ENCODE peak calls at places on chromosome 10, in five cellular contexts. One of them, this sample, is unnamed.

GRCh38 chr10:62374862-62375710 is 917 bp downstream of the ZNF365 start:
- DNase-seq in SK-N-SH: peak; percentile 41
- DNase-seq in K562: no peak
- DNase-seq in HepG2: no peak
- DNase-seq in GM12878: no peak
- DNase-seq in this sample: no peak

GRCh38 chr10:100808851-100809250 is 63.5 kb downstream of the PAX2 start:
- DNase-seq in SK-N-SH: no peak
- DNase-seq in K562: no peak
- DNase-seq in HepG2: no peak
- DNase-seq in GM12878: no peak
- DNase-seq in this sample: no peak

GRCh38 chr10:21071001-21071673 is 174.0 kb upstream of the NEBL start:
- DNase-seq in SK-N-SH: no peak
- DNase-seq in K562: no peak
- DNase-seq in HepG2: no peak
- DNase-seq in GM12878: no peak
- DNase-seq in this sample: no peak

GRCh38 chr10:34866848-34867247 is 51.8 kb upstream of the PARD3 start:
- DNase-seq in SK-N-SH: no peak
- DNase-seq in K562: no peak
- DNase-seq in HepG2: no peak
- DNase-seq in GM12878: no peak
- DNase-seq in this sample: no peak

GRCh38 chr10:12181065-12181775 is 14.5 kb downstream of the NUDT5 start:
- DNase-seq in SK-N-SH: no peak
- DNase-seq in K562: no peak
- DNase-seq in HepG2: no peak
- DNase-seq in GM12878: peak; percentile 31
- DNase-seq in this sample: no peak

GRCh38 chr10:125172694-125173093 is 12.3 kb upstream of the CTBP2 start:
- DNase-seq in SK-N-SH: no peak
- DNase-seq in K562: no peak
- DNase-seq in HepG2: no peak
- DNase-seq in GM12878: no peak
- DNase-seq in this sample: no peak

GRCh38 chr10:26790596-26790995 is 70.2 kb downstream of the ABI1 start:
- DNase-seq in SK-N-SH: no peak
- DNase-seq in K562: no peak
- DNase-seq in HepG2: no peak
- DNase-seq in GM12878: no peak
- DNase-seq in this sample: no peak

GRCh38 chr10:99698504-99699080 is 33.3 kb downstream of the COX15 start:
- DNase-seq in SK-N-SH: no peak
- DNase-seq in K562: no peak
- DNase-seq in HepG2: no peak
- DNase-seq in GM12878: no peak
- DNase-seq in this sample: no peak

GRCh38 chr10:126247454-126247975 is 140.8 kb downstream of the ADAM12 start:
- DNase-seq in SK-N-SH: no peak
- DNase-seq in K562: no peak
- DNase-seq in HepG2: no peak
- DNase-seq in GM12878: no peak
- DNase-seq in this sample: peak; percentile 73

GRCh38 chr10:48605786-48606529 is 1.1 kb upstream of the ARHGAP22 start:
- DNase-seq in SK-N-SH: no peak
- DNase-seq in K562: no peak
- DNase-seq in HepG2: no peak
- DNase-seq in GM12878: no peak
- DNase-seq in this sample: no peak

GRCh38 chr10:76034236-76035009 is 603.0 kb downstream of the LRMDA start:
- DNase-seq in SK-N-SH: peak; percentile 76
- DNase-seq in K562: no peak
- DNase-seq in HepG2: no peak
- DNase-seq in GM12878: no peak
- DNase-seq in this sample: no peak

GRCh38 chr10:70779685-70780369 is 5.3 kb downstream of the TBATA start:
- DNase-seq in SK-N-SH: peak; percentile 7
- DNase-seq in K562: peak; percentile 55
- DNase-seq in HepG2: no peak
- DNase-seq in GM12878: no peak
- DNase-seq in this sample: no peak
- TF ChIP-seq FOXM1 in SK-N-SH: no peak
- TF ChIP-seq FOXM1 in K562: no peak
- TF ChIP-seq FOXM1 in HepG2: no peak
- TF ChIP-seq FOXM1 in GM12878: no peak
- TF ChIP-seq FOXM1 in this sample: no peak

DNA sequence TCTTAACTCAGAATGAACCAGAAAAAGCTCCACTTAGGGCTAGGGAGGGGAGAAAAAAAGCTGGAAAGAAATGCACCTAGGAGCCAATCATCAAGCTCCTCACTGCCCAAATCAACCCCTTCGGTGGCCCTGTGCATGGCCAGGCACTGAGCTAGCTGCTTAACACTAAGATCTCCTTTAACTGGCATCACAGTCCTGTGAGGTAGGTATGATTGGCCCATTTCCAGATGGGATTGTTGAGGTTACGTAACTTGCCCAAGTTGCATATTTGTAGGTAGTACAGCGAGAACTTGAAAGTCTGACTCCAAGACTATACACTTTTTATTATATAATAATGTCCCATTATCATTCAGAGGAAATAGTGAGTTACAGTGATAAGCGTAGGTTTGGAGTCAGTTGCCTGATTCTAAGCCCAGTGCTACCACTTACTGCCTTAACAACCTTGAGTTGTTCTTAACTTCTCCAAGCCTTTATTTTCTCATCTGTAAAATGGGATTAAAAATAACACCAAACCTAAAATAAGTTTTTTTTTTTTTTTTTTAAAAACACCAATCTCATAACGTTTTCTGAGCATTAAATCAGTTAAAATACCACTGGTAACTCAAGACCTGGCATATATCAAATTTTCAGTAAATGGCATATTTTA is 37.2 kb upstream of the ACSL5 start:
- DNase-seq in SK-N-SH: no peak
- DNase-seq in K562: no peak
- DNase-seq in HepG2: no peak
- DNase-seq in GM12878: no peak
- DNase-seq in this sample: no peak
- TF ChIP-seq FOXM1 in SK-N-SH: no peak
- TF ChIP-seq FOXM1 in K562: no peak
- TF ChIP-seq FOXM1 in HepG2: no peak
- TF ChIP-seq FOXM1 in GM12878: no peak
- TF ChIP-seq FOXM1 in this sample: no peak

DNA sequence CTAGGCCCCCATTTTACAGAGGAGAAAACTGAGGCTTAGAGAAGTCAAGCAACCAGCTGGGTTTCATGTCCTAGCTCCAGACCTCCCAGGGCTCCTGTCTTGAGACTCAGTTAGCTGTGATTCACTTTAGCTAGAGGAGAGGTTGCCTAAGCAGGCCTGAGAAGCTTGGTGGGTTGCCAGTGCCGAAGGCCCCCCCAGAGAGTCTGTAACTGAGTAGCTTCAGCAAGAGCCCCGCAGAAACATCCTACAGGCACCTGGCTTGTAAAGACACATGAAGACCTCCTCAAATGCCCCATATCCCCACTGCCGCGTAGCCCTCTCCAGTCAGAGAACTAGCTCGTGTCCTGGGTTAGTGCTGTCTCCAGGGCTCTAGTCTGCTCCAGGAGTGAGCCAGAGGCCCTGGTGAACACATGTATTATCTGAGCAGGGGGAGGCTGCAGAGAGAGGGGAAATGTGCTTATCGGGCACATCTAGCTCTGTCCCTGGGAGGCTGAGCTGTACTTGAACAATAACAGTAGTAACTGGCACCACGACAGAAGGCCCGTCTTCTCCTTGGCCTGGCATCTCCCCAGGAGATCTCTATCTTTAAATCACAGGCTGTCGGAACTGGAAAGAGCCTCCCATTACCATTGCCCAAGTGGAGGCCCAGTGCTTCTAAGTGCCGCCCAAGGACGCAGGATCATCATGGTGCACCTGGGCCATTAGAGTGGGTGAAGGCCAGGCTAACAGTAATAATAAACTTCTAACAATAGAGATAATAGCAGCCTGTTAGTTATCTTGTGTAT is 28.9 kb downstream of the UNC5B start:
- DNase-seq in SK-N-SH: peak; percentile 81
- DNase-seq in K562: no peak
- DNase-seq in HepG2: no peak
- DNase-seq in GM12878: no peak
- DNase-seq in this sample: no peak
- TF ChIP-seq FOXM1 in SK-N-SH: peak; percentile 86
- TF ChIP-seq FOXM1 in K562: no peak
- TF ChIP-seq FOXM1 in HepG2: no peak
- TF ChIP-seq FOXM1 in GM12878: no peak
- TF ChIP-seq FOXM1 in this sample: no peak

DNA sequence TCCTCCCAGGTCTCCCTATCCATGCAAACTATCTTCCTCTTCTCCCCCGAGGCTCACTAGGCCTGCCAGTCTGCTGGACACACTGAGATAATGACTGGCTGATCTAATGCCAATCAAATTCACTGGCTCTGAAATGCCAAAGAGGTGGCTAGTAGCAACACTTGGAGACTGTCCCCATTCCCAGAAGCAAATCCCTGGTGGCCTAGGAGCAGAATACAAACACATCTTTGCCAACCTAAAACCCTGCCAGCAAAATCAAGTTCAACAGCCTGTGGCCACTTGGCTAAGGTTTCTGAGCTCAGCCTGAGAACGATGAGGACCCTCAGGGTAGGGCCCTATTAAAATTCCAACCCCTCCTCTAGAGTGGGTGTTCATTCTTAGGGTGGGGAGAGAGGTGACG is 46.6 kb downstream of the SH3PXD2A start:
- DNase-seq in SK-N-SH: no peak
- DNase-seq in K562: no peak
- DNase-seq in HepG2: no peak
- DNase-seq in GM12878: no peak
- DNase-seq in this sample: no peak
- TF ChIP-seq FOXM1 in SK-N-SH: no peak
- TF ChIP-seq FOXM1 in K562: no peak
- TF ChIP-seq FOXM1 in HepG2: no peak
- TF ChIP-seq FOXM1 in GM12878: no peak
- TF ChIP-seq FOXM1 in this sample: no peak

GRCh38 chr10:97136744-97137143 is 49.0 kb downstream of the SLIT1 start:
- DNase-seq in SK-N-SH: no peak
- DNase-seq in K562: no peak
- DNase-seq in HepG2: no peak
- DNase-seq in GM12878: no peak
- DNase-seq in this sample: no peak

GRCh38 chr10:97138777-97139317 is 46.9 kb downstream of the SLIT1 start:
- DNase-seq in SK-N-SH: no peak
- DNase-seq in K562: no peak
- DNase-seq in HepG2: no peak
- DNase-seq in GM12878: no peak
- DNase-seq in this sample: no peak

GRCh38 chr10:97139651-97140283 is 46.0 kb downstream of the SLIT1 start:
- DNase-seq in SK-N-SH: no peak
- DNase-seq in K562: no peak
- DNase-seq in HepG2: no peak
- DNase-seq in GM12878: no peak
- DNase-seq in this sample: no peak

GRCh38 chr10:97140284-97140846 is 45.4 kb downstream of the SLIT1 start:
- DNase-seq in SK-N-SH: peak; percentile 40
- DNase-seq in K562: no peak
- DNase-seq in HepG2: peak; percentile 95
- DNase-seq in GM12878: no peak
- DNase-seq in this sample: no peak

GRCh38 chr10:97138174-97138573 is 47.6 kb downstream of the SLIT1 start:
- DNase-seq in SK-N-SH: no peak
- DNase-seq in K562: peak; percentile 17
- DNase-seq in HepG2: peak; percentile 50
- DNase-seq in GM12878: no peak
- DNase-seq in this sample: peak; percentile 42
- TF ChIP-seq FOXM1 in SK-N-SH: no peak
- TF ChIP-seq FOXM1 in K562: no peak
- TF ChIP-seq FOXM1 in HepG2: no peak
- TF ChIP-seq FOXM1 in GM12878: no peak
- TF ChIP-seq FOXM1 in this sample: no peak

GRCh38 chr10:117656385-117657367 is 114.1 kb downstream of the EMX2 start:
- DNase-seq in SK-N-SH: no peak
- DNase-seq in K562: no peak
- DNase-seq in HepG2: no peak
- DNase-seq in GM12878: peak; percentile 95
- DNase-seq in this sample: no peak

GRCh38 chr10:117654105-117654504 is 111.6 kb downstream of the EMX2 start:
- DNase-seq in SK-N-SH: no peak
- DNase-seq in K562: no peak
- DNase-seq in HepG2: no peak
- DNase-seq in GM12878: peak; percentile 25
- DNase-seq in this sample: no peak

GRCh38 chr10:117652228-117653169 is 110.0 kb downstream of the EMX2 start:
- DNase-seq in SK-N-SH: no peak
- DNase-seq in K562: no peak
- DNase-seq in HepG2: no peak
- DNase-seq in GM12878: no peak
- DNase-seq in this sample: no peak

GRCh38 chr10:117651121-117651520 is 108.6 kb downstream of the EMX2 start:
- DNase-seq in SK-N-SH: no peak
- DNase-seq in K562: no peak
- DNase-seq in HepG2: no peak
- DNase-seq in GM12878: no peak
- DNase-seq in this sample: no peak

DNA sequence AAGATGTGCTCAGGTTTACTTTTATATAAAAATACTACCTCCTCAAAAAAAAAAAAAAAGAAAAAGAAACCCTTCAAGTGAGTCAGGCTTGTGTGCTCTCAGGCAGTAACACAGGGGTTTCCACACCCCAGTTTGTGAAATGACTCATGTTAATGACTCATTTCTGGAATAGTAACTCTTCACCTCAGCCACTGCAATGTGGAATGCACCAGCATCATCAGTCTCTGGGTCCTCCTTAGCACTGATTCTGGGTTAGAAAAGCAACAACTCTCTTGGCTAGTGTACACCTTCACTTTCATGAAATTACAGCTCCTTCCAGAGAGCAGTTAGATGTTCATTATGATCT is 110.6 kb downstream of the EMX2 start:
- DNase-seq in SK-N-SH: no peak
- DNase-seq in K562: no peak
- DNase-seq in HepG2: peak; percentile 8
- DNase-seq in GM12878: peak; percentile 98
- DNase-seq in this sample: no peak
- TF ChIP-seq FOXM1 in SK-N-SH: no peak
- TF ChIP-seq FOXM1 in K562: no peak
- TF ChIP-seq FOXM1 in HepG2: no peak
- TF ChIP-seq FOXM1 in GM12878: peak; percentile 96
- TF ChIP-seq FOXM1 in this sample: no peak

GRCh38 chr10:386751-387693 is 251.8 kb downstream of the ZMYND11 start:
- DNase-seq in SK-N-SH: no peak
- DNase-seq in K562: no peak
- DNase-seq in HepG2: no peak
- DNase-seq in GM12878: no peak
- DNase-seq in this sample: no peak
- TF ChIP-seq FOXM1 in SK-N-SH: no peak
- TF ChIP-seq FOXM1 in K562: no peak
- TF ChIP-seq FOXM1 in HepG2: no peak
- TF ChIP-seq FOXM1 in GM12878: no peak
- TF ChIP-seq FOXM1 in this sample: no peak